ENCODE peak calls at places on chromosomes 7 and 10, in ten cellular contexts. X is GM12878, H is heart right ventricle, P is mammary epithelial cell, S is cardiac muscle cell, R is breast epithelium, M is left ventricle myocardium inferior, A is upper lobe of right lung, O is hepatocyte, T is stomach. J is an unnamed sample. For H3K9me3, the result is how much of the 10 kb centered on the place peaks cover.

GRCh38 chr10:132702601-132703304 is 83.2 kb downstream of the NKX6-2 start:
- DNase-seq in A (peak), O (no peak), H (no peak), P (no peak), S (no peak), M (peak), T (no peak), R (no peak), X (no peak), J (no peak)

GRCh38 chr7:69871213-69871885 is 273.1 kb downstream of the AUTS2 start:
- DNase-seq in T (no peak), P (peak), M (no peak), R (no peak), S (peak), O (no peak), A (no peak), X (no peak), H (no peak), J (no peak)

GRCh38 chr10:119201233-119201632 is 6.1 kb upstream of the GRK5 start:
- DNase-seq in R (no peak), O (no peak), M (no peak), X (no peak), T (no peak), S (no peak), H (no peak), P (peak), A (no peak), J (no peak)

GRCh38 chr7:121941836-121942235 is 68.9 kb downstream of the PTPRZ1 start:
- DNase-seq in H (no peak), M (no peak), A (no peak), P (no peak), S (no peak), O (no peak), T (no peak), X (no peak), R (no peak), J (no peak)

GRCh38 chr7:120774481-120774880 is 83.5 kb downstream of the TSPAN12 start:
- DNase-seq in R (no peak), X (no peak), M (no peak), H (no peak), P (no peak), O (no peak), T (no peak), S (no peak), A (no peak), J (no peak)

GRCh38 chr10:62037890-62038608 is 136.6 kb downstream of the ARID5B start:
- DNase-seq in R (no peak), O (peak), T (no peak), M (no peak), H (no peak), P (no peak), S (no peak), A (no peak), X (no peak), J (no peak)

GRCh38 chr10:60960913-60961312 is 16.9 kb upstream of the RHOBTB1 start:
- DNase-seq in S (no peak), H (no peak), X (no peak), A (no peak), T (no peak), M (no peak), P (no peak), O (no peak), R (no peak), J (no peak)

GRCh38 chr10:43212043-43212721 is 54.7 kb downstream of the RASGEF1A start:
- DNase-seq in H (peak), S (no peak), T (no peak), M (peak), X (no peak), R (peak), O (no peak), P (no peak), A (peak), J (no peak)

GRCh38 chr10:97774811-97775294 is 3.1 kb upstream of the SFRP5 start:
- DNase-seq in S (no peak), M (no peak), P (peak), H (no peak), A (no peak), R (peak), O (no peak), T (peak), X (no peak), J (no peak)

GRCh38 chr10:31099664-31100063 is 68.0 kb upstream of the ZNF438 start:
- DNase-seq in O (peak), S (no peak), A (no peak), R (no peak), H (no peak), T (peak), M (no peak), P (peak), X (no peak), J (no peak)

GRCh38 chr7:154096-154835 is 38.1 kb upstream of the FAM20C start:
- DNase-seq in A (peak), M (no peak), R (no peak), X (no peak), O (no peak), S (no peak), P (no peak), T (no peak), H (no peak), J (no peak)

GRCh38 chr10:32179836-32180235 is 123.6 kb upstream of the KIF5B start:
- DNase-seq in O (no peak), P (no peak), R (no peak), M (no peak), A (no peak), X (no peak), H (no peak), S (no peak), T (no peak), J (no peak)

GRCh38 chr7:101687081-101687480 is 58.0 kb upstream of the MYL10 start:
- DNase-seq in M (no peak), X (no peak), P (no peak), A (no peak), T (no peak), H (no peak), O (no peak), S (no peak), R (no peak), J (no peak)

GRCh38 chr10:114402871-114403544 is 1.3 kb downstream of the AFAP1L2 start:
- DNase-seq in A (no peak), O (no peak), S (no peak), H (no peak), R (no peak), X (no peak), T (no peak), M (no peak), P (peak), J (no peak)

GRCh38 chr7:77631820-77632219 is 64.4 kb upstream of the RSBN1L start:
- DNase-seq in X (no peak), T (no peak), P (no peak), M (no peak), S (peak), A (no peak), R (no peak), H (no peak), O (no peak), J (no peak)

GRCh38 chr7:100215895-100216294 is 3.9 kb upstream of the PVRIG start:
- DNase-seq in S (peak), T (peak), A (peak), X (no peak), P (no peak), R (peak), H (peak), M (peak), O (no peak), J (no peak)

GRCh38 chr7:87810130-87810529 is 66.0 kb downstream of the SLC25A40 start:
- DNase-seq in X (no peak), H (no peak), A (no peak), T (no peak), S (no peak), P (no peak), O (peak), R (no peak), M (no peak), J (no peak)

GRCh38 chr10:101438881-101439391 is 85.0 kb downstream of the BTRC start:
- DNase-seq in P (no peak), H (no peak), M (no peak), S (no peak), O (no peak), A (no peak), T (no peak), R (no peak), X (no peak), J (no peak)
- H3K4me3 ChIP-seq in P (no peak), H (no peak), M (no peak), S (no peak), O (no peak), A (no peak), T (no peak), R (no peak), X (no peak), J (no peak)

GRCh38 chr10:75350791-75351190 is 50.8 kb downstream of the ZNF503 start:
- DNase-seq in R (no peak), A (no peak), M (no peak), T (no peak), X (no peak), P (peak), H (no peak), S (peak), O (no peak), J (no peak)
- H3K9me3 ChIP-seq in R (under half), A (under half), M (under half), T (under half), X (under half), P (under half), H (under half), S (under half), O (under half), J (under half)

DNA sequence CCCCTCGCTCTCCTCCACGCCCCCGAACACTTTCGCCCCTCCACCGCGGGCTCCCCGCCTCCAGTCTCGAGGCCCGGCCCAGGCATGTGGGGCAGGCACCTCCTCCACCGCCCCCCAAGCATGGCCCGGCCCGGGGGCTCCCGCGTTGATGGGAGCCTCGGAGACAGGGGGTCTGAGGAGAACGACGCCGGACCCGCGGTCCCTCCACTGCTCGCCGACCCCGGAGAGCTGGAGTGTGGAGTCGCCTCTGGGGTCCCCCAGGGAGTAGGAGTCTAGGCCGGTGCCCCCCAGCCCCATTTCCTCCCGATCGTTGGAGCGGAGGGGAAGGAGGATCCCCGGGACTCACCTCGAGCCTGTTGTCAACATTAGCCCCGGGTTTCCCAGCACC is 206 bp downstream of the UPF2 start:
- DNase-seq in R (no peak), P (no peak), A (peak), X (no peak), O (peak), M (no peak), T (peak), H (peak), S (peak), J (no peak)
- H3K4me3 ChIP-seq in R (peak), P (peak), A (peak), X (peak), O (peak), M (peak), T (peak), H (peak), S (peak), J (peak)

GRCh38 chr7:71486856-71487628 is 355.1 kb downstream of the GALNT17 start:
- DNase-seq in X (no peak), A (no peak), H (no peak), M (peak), O (peak), T (no peak), P (no peak), S (peak), R (no peak), J (no peak)
- H3K9me3 ChIP-seq in X (under half), A (under half), H (under half), M (under half), O (under half), T (under half), P (under half), S (under half), R (under half), J (under half)

DNA sequence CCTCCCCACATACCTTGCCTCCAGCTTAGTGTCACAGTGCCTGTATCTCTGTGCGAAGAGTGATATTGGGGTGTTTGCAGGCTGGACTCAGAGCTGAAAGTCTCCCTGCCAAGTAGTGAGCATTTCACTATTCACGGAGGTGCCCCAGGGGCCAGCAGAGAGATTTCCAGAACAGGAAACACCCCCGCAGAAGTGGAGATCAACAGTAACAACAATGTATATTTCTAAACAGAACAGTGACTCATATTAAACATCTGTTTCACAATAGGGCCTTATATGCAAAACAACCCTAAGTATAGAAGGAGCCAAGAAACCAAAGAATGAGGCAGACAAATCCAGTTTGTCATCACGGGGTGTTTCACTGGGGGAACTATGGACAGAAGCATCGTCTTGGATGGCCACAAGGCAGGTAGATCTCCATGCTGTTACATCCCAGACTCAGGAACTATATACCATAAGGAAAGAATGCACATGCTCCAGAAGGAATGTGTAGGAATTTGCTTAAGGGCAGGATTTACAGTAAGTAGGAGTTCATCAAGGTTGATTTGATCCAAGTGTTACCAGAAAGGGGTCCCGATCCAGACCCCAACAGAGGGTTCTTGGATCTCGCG is 29.3 kb upstream of the CCL24 start:
- DNase-seq in A (no peak), P (peak), O (peak), R (no peak), M (no peak), S (peak), T (peak), H (peak), X (peak), J (no peak)
- H3K4me3 ChIP-seq in A (peak), P (no peak), O (no peak), R (no peak), M (no peak), S (no peak), T (no peak), H (no peak), X (peak), J (no peak)

GRCh38 chr7:10116511-10116910 is 857.2 kb upstream of the PHF14 start:
- DNase-seq in A (no peak), R (no peak), O (no peak), X (no peak), T (no peak), H (no peak), M (no peak), S (no peak), P (no peak), J (no peak)

GRCh38 chr7:10122573-10123100 is 851.0 kb upstream of the PHF14 start:
- DNase-seq in R (no peak), S (peak), M (peak), O (peak), T (no peak), H (peak), P (no peak), X (no peak), A (no peak), J (no peak)

GRCh38 chr7:10121641-10122040 is 852.0 kb upstream of the PHF14 start:
- DNase-seq in H (peak), X (no peak), R (no peak), P (no peak), O (no peak), M (no peak), A (no peak), S (no peak), T (no peak), J (no peak)

DNA sequence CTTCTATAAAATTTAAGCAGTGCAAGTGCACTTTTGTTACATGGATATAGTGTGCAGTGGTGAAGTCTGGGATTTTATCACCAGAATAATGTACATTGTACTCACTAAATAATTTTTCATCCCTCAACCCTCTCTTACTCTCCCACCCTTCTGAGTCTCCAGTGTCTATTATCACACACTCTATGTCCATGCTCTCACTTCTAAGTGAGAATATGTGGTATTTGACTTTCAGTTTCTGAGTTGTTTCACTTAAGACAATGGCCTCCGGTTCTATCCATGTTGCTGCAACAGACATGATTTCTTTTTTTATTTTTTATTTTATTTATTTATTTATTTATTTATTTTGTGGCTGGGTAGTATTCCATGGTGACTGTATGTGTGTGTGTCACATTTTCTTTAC is 855.9 kb upstream of the PHF14 start:
- DNase-seq in R (no peak), M (no peak), P (no peak), X (no peak), O (no peak), H (no peak), T (no peak), A (no peak), S (no peak), J (no peak)
- H3K9me3 ChIP-seq in R (under half), M (under half), P (under half), X (under half), O (under half), H (under half), T (under half), A (under half), S (under half), J (under half)

GRCh38 chr7:44986218-44987053 is 7.6 kb upstream of the MYO1G start:
- DNase-seq in A (peak), M (peak), P (peak), O (peak), R (peak), S (peak), H (peak), X (peak), T (peak), J (peak)
- H3K4me3 ChIP-seq in A (peak), M (peak), P (peak), O (peak), R (peak), S (peak), H (peak), X (peak), T (peak), J (peak)

GRCh38 chr10:37489658-37490003 is 364.2 kb downstream of the ANKRD30A start:
- DNase-seq in R (no peak), M (no peak), O (no peak), X (no peak), T (no peak), S (no peak), A (no peak), P (no peak), H (no peak), J (no peak)

GRCh38 chr10:37488792-37489657 is 363.6 kb downstream of the ANKRD30A start:
- DNase-seq in P (peak), A (no peak), S (no peak), H (no peak), R (no peak), O (no peak), M (no peak), X (no peak), T (no peak), J (no peak)

GRCh38 chr10:37495415-37495814 is 362.0 kb downstream of the ZNF248 start:
- DNase-seq in A (no peak), X (no peak), O (no peak), H (no peak), R (no peak), T (no peak), M (no peak), P (peak), S (no peak), J (no peak)

GRCh38 chr10:37496061-37496460 is 361.3 kb downstream of the ZNF248 start:
- DNase-seq in R (no peak), M (no peak), H (no peak), P (no peak), A (no peak), T (no peak), X (no peak), S (no peak), O (no peak), J (no peak)

GRCh38 chr10:37490266-37490665 is 364.9 kb downstream of the ANKRD30A start:
- DNase-seq in X (no peak), M (no peak), A (no peak), T (no peak), O (no peak), H (no peak), P (no peak), S (no peak), R (no peak), J (no peak)
- H3K9me3 ChIP-seq in X (under half), M (under half), A (under half), T (under half), O (under half), H (under half), P (under half), S (under half), R (under half), J (under half)